ENCODE peak calls at places on chromosomes 3 and 15, in eight cellular contexts. C is cardiac muscle cell; B is adrenal gland; H is endodermal cell; X is left ventricle myocardium inferior; D is psoas muscle; M is naive thymus-derived CD4-positive, alpha-beta T cell; V is CD8-positive, alpha-beta T cell. J is an unnamed sample.

GRCh38 chr15:63826513-63826912 is 7.2 kb downstream of the HERC1 start:
- DNase-seq in C (peak; percentile 60), B (no peak), H (no peak), X (no peak), D (no peak), M (no peak), V (no peak), J (no peak)

GRCh38 chr3:13580256-13581023 is 31.5 kb downstream of the FBLN2 start:
- DNase-seq in C (no peak), B (no peak), H (no peak), X (no peak), D (no peak), M (no peak), V (no peak), J (no peak)

GRCh38 chr3:100046986-100047385 is 67.3 kb downstream of the FILIP1L start:
- DNase-seq in C (no peak), B (no peak), H (no peak), X (no peak), D (no peak), M (no peak), V (no peak), J (no peak)

GRCh38 chr3:69179740-69180372 is 57.5 kb upstream of the LMOD3 start:
- DNase-seq in C (peak; percentile 34), B (no peak), H (no peak), X (no peak), D (no peak), M (no peak), V (no peak), J (no peak)

GRCh38 chr3:123755085-123755484 is 129.0 kb downstream of the MYLK start:
- DNase-seq in C (no peak), B (no peak), H (peak; percentile 79), X (no peak), D (no peak), M (no peak), V (no peak), J (no peak)

GRCh38 chr15:67194171-67195114 is 60.0 kb downstream of the AAGAB start:
- DNase-seq in C (no peak), B (peak; percentile 18), H (no peak), X (peak; percentile 46), D (peak; percentile 35), M (no peak), V (no peak), J (no peak)

GRCh38 chr3:31102196-31102879 is 207.9 kb upstream of the GADL1 start:
- DNase-seq in C (no peak), B (no peak), H (no peak), X (no peak), D (no peak), M (no peak), V (no peak), J (no peak)

GRCh38 chr15:63945005-63945788 is 101.1 kb downstream of the DAPK2 start:
- DNase-seq in C (peak; percentile 62), B (peak; percentile 76), H (peak; percentile 93), X (peak; percentile 72), D (peak; percentile 70), M (peak; percentile 59), V (peak; percentile 63), J (peak; percentile 42)

GRCh38 chr3:185979721-185980121 is 41.9 kb upstream of the TRA2B start:
- DNase-seq in C (no peak), B (no peak), H (no peak), X (no peak), D (no peak), M (no peak), V (no peak), J (no peak)

GRCh38 chr3:180401226-180401625 is 200.7 kb upstream of the TTC14 start:
- DNase-seq in C (no peak), B (no peak), H (no peak), X (no peak), D (no peak), M (no peak), V (no peak), J (no peak)

GRCh38 chr15:75801859-75802593 is 41.2 kb upstream of the UBE2Q2 start:
- DNase-seq in C (peak; percentile 77), B (peak; percentile 85), H (peak; percentile 95), X (peak; percentile 82), D (peak; percentile 80), M (peak; percentile 78), V (peak; percentile 72), J (peak; percentile 69)

GRCh38 chr15:87710406-87710805 is 546.1 kb downstream of the NTRK3 start:
- DNase-seq in C (peak; percentile 73), B (peak; percentile 5), H (no peak), X (no peak), D (no peak), M (no peak), V (no peak), J (no peak)

GRCh38 chr3:141894524-141895176 is 18.2 kb downstream of the ATP1B3 start:
- DNase-seq in C (peak; percentile 91), B (no peak), H (no peak), X (no peak), D (no peak), M (no peak), V (no peak), J (no peak)

GRCh38 chr15:66126057-66126855 is 127.3 kb downstream of the MEGF11 start:
- DNase-seq in C (no peak), B (no peak), H (no peak), X (no peak), D (no peak), M (no peak), V (no peak), J (no peak)

GRCh38 chr3:177300039-177300833 is 103.0 kb upstream of the TBL1XR1 start:
- DNase-seq in C (peak; percentile 64), B (peak; percentile 16), H (no peak), X (no peak), D (no peak), M (no peak), V (no peak), J (no peak)

GRCh38 chr15:86481720-86482119 is 402.0 kb downstream of the AGBL1 start:
- DNase-seq in C (no peak), B (no peak), H (no peak), X (no peak), D (no peak), M (no peak), V (no peak), J (no peak)

GRCh38 chr3:182812123-182812522 is 18.8 kb downstream of the ATP11B start:
- DNase-seq in C (no peak), B (no peak), H (no peak), X (no peak), D (no peak), M (no peak), V (no peak), J (no peak)

GRCh38 chr15:31313223-31313622 is 13.4 kb upstream of the KLF13 start:
- DNase-seq in C (no peak), B (no peak), H (no peak), X (no peak), D (no peak), M (no peak), V (no peak), J (no peak)

DNA sequence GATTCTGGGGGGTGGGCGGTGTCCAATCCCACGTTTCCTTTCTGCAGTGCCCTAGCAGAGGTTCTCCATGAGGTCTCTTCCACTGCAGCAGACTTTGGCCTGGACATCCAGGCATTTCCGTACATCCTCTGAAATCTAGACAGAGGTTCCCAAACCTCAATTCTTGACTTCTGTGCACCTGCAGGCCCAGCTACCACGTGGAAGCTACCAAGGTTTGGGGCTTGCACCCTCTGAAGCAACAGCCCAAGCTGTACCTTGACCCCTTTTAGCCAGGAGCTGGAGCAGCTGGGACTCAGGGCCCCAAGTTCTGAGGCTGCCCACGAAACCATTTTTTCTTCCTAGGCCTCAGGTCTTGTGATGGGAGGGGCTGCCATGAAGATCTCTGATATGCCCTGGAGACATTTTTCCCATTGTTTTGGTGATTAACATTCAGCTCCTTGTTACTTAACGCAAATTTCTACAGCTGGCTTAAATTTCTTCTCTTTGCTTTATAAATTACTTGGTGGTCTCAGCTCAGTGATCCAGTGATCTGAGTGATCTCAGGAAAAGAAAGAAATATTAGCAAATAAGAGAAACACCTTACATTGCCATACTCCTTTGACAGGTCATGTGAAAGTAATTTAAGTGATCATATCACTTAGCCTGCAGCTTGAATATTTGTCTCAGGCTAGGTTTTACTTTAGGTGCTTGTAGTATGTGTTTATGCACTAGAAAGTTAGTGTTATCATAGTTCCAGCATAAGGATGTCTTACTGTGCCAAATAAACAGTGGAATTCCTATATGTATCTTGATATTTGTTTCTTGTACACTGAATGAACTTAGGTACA is 3.0 kb downstream of the SNAP23 start:
- DNase-seq in C (no peak), B (no peak), H (no peak), X (no peak), D (no peak), M (no peak), V (no peak), J (no peak)
- H3K4me1 ChIP-seq in C (no peaks in the 10 kb centered on the region), B (peaks cover 33% of the 10 kb centered on the region), H (peaks cover 14% of the 10 kb centered on the region), X (peaks cover 88% of the 10 kb centered on the region), D (peaks cover 35% of the 10 kb centered on the region), M (peaks cover 9% of the 10 kb centered on the region), V (peaks cover 27% of the 10 kb centered on the region), J (peaks cover 7% of the 10 kb centered on the region)

GRCh38 chr3:104717828-104718196 is 648.9 kb upstream of the ALCAM start:
- DNase-seq in C (peak; percentile 56), B (no peak), H (no peak), X (no peak), D (no peak), M (no peak), V (no peak), J (no peak)
- H3K27me3 ChIP-seq in C (no peaks in the 10 kb centered on the region), B (no peaks in the 10 kb centered on the region), H (no peaks in the 10 kb centered on the region), X (no peaks in the 10 kb centered on the region), D (no peaks in the 10 kb centered on the region), M (no peaks in the 10 kb centered on the region), V (no peaks in the 10 kb centered on the region), J (no peaks in the 10 kb centered on the region)

DNA sequence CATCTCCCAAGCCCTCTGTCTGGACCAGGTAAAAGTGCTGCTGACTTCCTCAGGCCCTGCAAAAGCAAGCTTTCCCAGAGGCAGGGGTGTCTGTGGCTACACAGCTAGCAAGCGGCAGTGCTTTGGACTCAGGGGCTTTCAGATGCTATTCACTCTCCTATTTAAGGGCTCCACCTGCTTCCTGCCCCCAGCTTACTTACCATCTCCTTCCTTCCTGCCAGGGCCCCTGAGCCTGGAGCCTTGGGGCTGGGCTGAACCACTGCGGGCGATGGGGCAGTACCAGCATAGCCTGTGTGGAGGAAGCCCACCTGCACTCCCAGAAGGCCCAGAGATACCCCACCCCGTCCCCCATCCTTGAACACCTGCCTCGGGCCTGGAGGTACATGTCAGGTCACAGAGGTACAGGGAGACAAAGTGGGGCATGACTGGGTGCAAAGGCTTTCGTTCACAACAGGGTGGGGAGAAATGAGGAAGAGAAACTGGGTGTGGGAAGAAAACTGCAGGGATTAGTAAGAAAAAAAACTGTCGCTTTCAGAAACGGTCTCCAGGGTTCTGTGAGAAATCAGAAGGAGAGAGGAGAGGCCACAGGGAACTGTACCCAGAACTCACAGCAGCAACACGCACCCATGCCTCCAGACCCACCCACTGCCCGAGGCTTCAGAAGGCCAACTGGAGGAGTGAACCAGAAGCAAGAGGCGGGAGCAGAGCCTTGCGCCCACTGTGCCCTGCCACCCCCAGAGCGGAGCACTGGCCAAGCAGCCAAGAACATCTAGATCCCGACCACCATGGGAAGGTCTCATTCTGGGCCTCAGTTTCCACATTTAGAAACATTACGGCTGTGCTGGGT is 49.5 kb downstream of the CCDC12 start:
- DNase-seq in C (no peak), B (peak; percentile 0), H (no peak), X (no peak), D (no peak), M (no peak), V (no peak), J (no peak)
- H3K4me3 ChIP-seq in C (no peak overlapping the region), B (no peak overlapping the region), H (no peak overlapping the region), X (no peak overlapping the region), D (no peak overlapping the region), M (peak overlapping the region; percentile 30), V (no peak overlapping the region), J (no peak overlapping the region)

DNA sequence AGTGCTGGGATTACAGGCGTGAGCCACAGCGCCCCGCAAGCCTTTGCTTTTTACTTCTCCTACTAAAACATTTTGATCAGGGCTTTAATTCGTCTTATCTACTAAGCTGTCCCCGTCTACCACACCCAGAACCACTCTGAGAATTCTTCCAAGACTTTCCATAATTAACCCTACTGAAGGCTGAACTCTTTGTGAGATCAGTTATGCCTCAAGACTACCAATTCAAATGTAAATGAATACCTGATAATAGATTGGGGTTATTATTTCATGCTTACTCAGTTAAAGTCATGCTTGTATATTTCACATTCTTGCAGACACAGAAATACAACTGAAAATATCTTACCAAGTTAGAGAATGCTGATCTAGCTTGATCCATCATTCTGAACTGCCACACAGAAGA is 5.2 kb downstream of the TFRC start:
- DNase-seq in C (no peak), B (no peak), H (no peak), X (no peak), D (no peak), M (no peak), V (no peak), J (no peak)
- H3K4me1 ChIP-seq in C (peaks cover 4% of the 10 kb centered on the region), B (no peaks in the 10 kb centered on the region), H (no peaks in the 10 kb centered on the region), X (peaks cover 43% of the 10 kb centered on the region), D (peaks cover 30% of the 10 kb centered on the region), M (peaks cover 21% of the 10 kb centered on the region), V (peaks cover 26% of the 10 kb centered on the region), J (peaks cover 12% of the 10 kb centered on the region)